ENCODE peak calls at places on chromosome 6, in ten cellular contexts. P, V, F, G, M, K, L, O, R and A are unnamed samples.
A peak's percentile ranks its signal among the peaks of the same experiment; 100 is the strongest.

GRCh38 chr6:159904497-159904911 is 13.7 kb downstream of the MAS1 start:
- DNase-seq in P (no peak), V (no peak), F (no peak), G (no peak), M (no peak), K (no peak), L (no peak), O (no peak), R (no peak), A (no peak)

GRCh38 chr6:151445482-151445881 is 6.4 kb downstream of the RMND1 start:
- DNase-seq in P (no peak), V (no peak), F (peak; percentile 58), G (peak; percentile 50), M (no peak), K (no peak), L (no peak), O (no peak), R (no peak), A (peak; percentile 97)

GRCh38 chr6:128410584-128410983 is 109.8 kb downstream of the PTPRK start:
- DNase-seq in P (no peak), V (peak; percentile 62), F (no peak), G (no peak), M (no peak), K (no peak), L (no peak), O (no peak), R (peak; percentile 16), A (no peak)

GRCh38 chr6:152296648-152297376 is 340.4 kb downstream of the SYNE1 start:
- DNase-seq in P (no peak), V (no peak), F (no peak), G (no peak), M (no peak), K (no peak), L (peak; percentile 13), O (no peak), R (no peak), A (no peak)

GRCh38 chr6:7261030-7261841 is 51.8 kb downstream of the SSR1 start:
- DNase-seq in P (peak; percentile 65), V (peak; percentile 95), F (peak; percentile 82), G (peak; percentile 91), M (peak; percentile 93), K (peak; percentile 96), L (peak; percentile 96), O (peak; percentile 90), R (peak; percentile 93), A (peak; percentile 72)

GRCh38 chr6:10655508-10656055 is 38.8 kb downstream of the C6orf52 start:
- DNase-seq in P (no peak), V (no peak), F (no peak), G (no peak), M (no peak), K (no peak), L (no peak), O (no peak), R (no peak), A (no peak)

GRCh38 chr6:79869600-79870084 is 77.7 kb downstream of the ELOVL4 start:
- DNase-seq in P (peak; percentile 67), V (peak; percentile 71), F (peak; percentile 65), G (peak; percentile 69), M (peak; percentile 64), K (peak; percentile 91), L (peak; percentile 89), O (peak; percentile 82), R (peak; percentile 92), A (peak; percentile 37)

GRCh38 chr6:17945111-17945510 is 42.3 kb downstream of the KIF13A start:
- DNase-seq in P (no peak), V (peak; percentile 17), F (no peak), G (no peak), M (no peak), K (no peak), L (no peak), O (no peak), R (no peak), A (peak; percentile 55)

GRCh38 chr6:33314515-33314942 is 651 bp upstream of the TAPBP start:
- DNase-seq in P (no peak), V (peak; percentile 61), F (peak; percentile 73), G (peak; percentile 98), M (peak; percentile 90), K (peak; percentile 62), L (peak; percentile 82), O (peak; percentile 48), R (peak; percentile 79), A (peak; percentile 60)

GRCh38 chr6:156589281-156589680 is 187.9 kb upstream of the ARID1B start:
- DNase-seq in P (no peak), V (no peak), F (peak; percentile 47), G (peak; percentile 39), M (peak; percentile 23), K (no peak), L (no peak), O (no peak), R (no peak), A (peak; percentile 93)

GRCh38 chr6:16777794-16778193 is 16.5 kb upstream of the ATXN1 start:
- DNase-seq in P (no peak), V (no peak), F (no peak), G (no peak), M (no peak), K (no peak), L (no peak), O (no peak), R (no peak), A (no peak)

GRCh38 chr6:16783485-16783884 is 22.2 kb upstream of the ATXN1 start:
- DNase-seq in P (no peak), V (no peak), F (no peak), G (peak; percentile 29), M (no peak), K (no peak), L (no peak), O (no peak), R (no peak), A (no peak)

GRCh38 chr6:16783952-16784351 is 22.7 kb upstream of the ATXN1 start:
- DNase-seq in P (no peak), V (no peak), F (no peak), G (no peak), M (no peak), K (no peak), L (no peak), O (no peak), R (no peak), A (no peak)

GRCh38 chr6:16778521-16778920 is 17.3 kb upstream of the ATXN1 start:
- DNase-seq in P (no peak), V (no peak), F (no peak), G (no peak), M (peak; percentile 56), K (no peak), L (no peak), O (no peak), R (no peak), A (no peak)

GRCh38 chr6:16781348-16782169 is 20.3 kb upstream of the ATXN1 start:
- DNase-seq in P (no peak), V (peak; percentile 34), F (no peak), G (peak; percentile 48), M (peak; percentile 54), K (no peak), L (no peak), O (no peak), R (no peak), A (no peak)
- H2AFZ ChIP-seq in P (no peak overlapping the region), V (no peak overlapping the region), F (no peak overlapping the region), G (no peak overlapping the region), M (peak overlapping the region; percentile 26), K (no peak overlapping the region), L (peak overlapping the region; percentile 49), O (no peak overlapping the region), R (no peak overlapping the region), A (no peak overlapping the region)

DNA sequence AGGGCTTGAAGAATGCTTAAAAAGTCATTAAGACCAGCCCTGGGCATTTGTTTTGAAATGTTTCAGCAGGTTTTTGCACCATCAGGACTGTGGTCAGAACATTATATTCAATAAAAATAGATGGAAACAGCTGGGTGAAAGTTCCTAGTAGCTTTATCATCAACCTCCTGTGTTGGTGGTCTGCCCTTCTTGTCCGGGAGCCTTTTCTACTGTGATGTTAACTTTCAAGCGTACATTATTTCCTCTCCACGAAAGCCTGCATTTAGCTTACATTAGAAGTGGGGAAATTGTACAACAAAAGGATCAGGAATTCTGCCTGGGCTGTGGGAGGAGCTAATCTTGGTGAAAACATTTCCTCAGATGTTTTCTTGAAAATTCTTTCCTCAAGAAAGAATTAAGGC is 71.1 kb downstream of the LAMA4 start:
- DNase-seq in P (no peak), V (no peak), F (peak; percentile 47), G (peak; percentile 16), M (no peak), K (no peak), L (no peak), O (no peak), R (no peak), A (peak; percentile 71)
- H2AFZ ChIP-seq in P (no peak overlapping the region), V (no peak overlapping the region), F (no peak overlapping the region), G (no peak overlapping the region), M (no peak overlapping the region), K (no peak overlapping the region), L (no peak overlapping the region), O (peak overlapping the region; percentile 44), R (no peak overlapping the region), A (no peak overlapping the region)

GRCh38 chr6:99741092-99741491 is 134.5 kb downstream of the PRDM13 start:
- DNase-seq in P (no peak), V (no peak), F (no peak), G (no peak), M (no peak), K (no peak), L (no peak), O (no peak), R (no peak), A (no peak)

GRCh38 chr6:99743647-99744046 is 137.0 kb downstream of the PRDM13 start:
- DNase-seq in P (no peak), V (no peak), F (no peak), G (no peak), M (no peak), K (no peak), L (no peak), O (no peak), R (no peak), A (no peak)

GRCh38 chr6:99746261-99746895 is 139.7 kb downstream of the PRDM13 start:
- DNase-seq in P (peak; percentile 76), V (peak; percentile 75), F (peak; percentile 79), G (peak; percentile 71), M (peak; percentile 61), K (peak; percentile 72), L (peak; percentile 79), O (peak; percentile 39), R (peak; percentile 78), A (peak; percentile 36)

GRCh38 chr6:99745651-99746050 is 139.0 kb downstream of the PRDM13 start:
- DNase-seq in P (no peak), V (peak; percentile 2), F (no peak), G (no peak), M (peak; percentile 16), K (no peak), L (no peak), O (no peak), R (no peak), A (peak; percentile 18)
- H2AFZ ChIP-seq in P (peak overlapping the region; percentile 80), V (no peak overlapping the region), F (no peak overlapping the region), G (no peak overlapping the region), M (peak overlapping the region; percentile 23), K (no peak overlapping the region), L (no peak overlapping the region), O (no peak overlapping the region), R (no peak overlapping the region), A (no peak overlapping the region)

DNA sequence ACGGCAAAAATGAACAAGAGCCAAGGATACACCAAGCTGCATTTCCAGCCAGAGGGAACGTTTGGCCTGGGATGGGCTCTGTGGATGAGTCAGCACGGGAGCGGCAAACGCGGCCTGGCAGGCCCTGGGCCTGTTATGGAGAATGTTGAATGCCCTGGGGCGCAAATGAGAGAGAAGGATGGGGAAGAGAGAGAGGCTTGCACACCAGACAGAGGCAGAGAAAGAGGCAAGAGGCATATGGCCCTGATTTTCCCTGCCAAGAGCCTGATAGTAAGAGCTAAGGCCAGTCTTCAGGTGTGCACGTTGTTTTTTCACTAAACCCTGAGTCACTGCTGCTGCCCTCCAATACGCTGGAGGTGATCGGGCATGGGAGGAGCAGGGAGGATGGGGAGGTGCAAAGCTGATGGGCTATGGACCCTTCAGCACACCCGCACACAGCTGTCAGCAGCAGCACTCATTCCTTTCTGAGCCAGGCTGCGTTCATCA is 61.5 kb upstream of the SLC22A23 start:
- DNase-seq in P (peak; percentile 37), V (peak; percentile 90), F (peak; percentile 74), G (peak; percentile 76), M (peak; percentile 94), K (no peak), L (no peak), O (no peak), R (peak; percentile 54), A (peak; percentile 75)
- H2AFZ ChIP-seq in P (peak overlapping the region; percentile 92), V (peak overlapping the region; percentile 69), F (peak overlapping the region; percentile 4), G (no peak overlapping the region), M (peak overlapping the region; percentile 75), K (peak overlapping the region; percentile 71), L (peak overlapping the region; percentile 93), O (peak overlapping the region; percentile 57), R (no peak overlapping the region), A (peak overlapping the region; percentile 36)